ENCODE peak calls at places on chromosomes 12 and 14, in six cellular contexts. One of them, this sample, is unnamed.

GRCh38 chr12:65923228-65923627 is 98.9 kb downstream of the HMGA2 start:
- DNase-seq in NCI-H345: no peak
- DNase-seq in stimulated activated CD4-positive, alpha-beta T cell treated with anti-CD3 and anti-CD28 coated beads, Interleukin-2, amount 100 ng/mL, for 48 hours: no peak
- DNase-seq in H7: no peak
- DNase-seq in heart right ventricle: no peak
- DNase-seq in nephron progenitor cell: no peak
- DNase-seq in this sample: no peak

GRCh38 chr12:49130151-49131050 is 794 bp downstream of the TUBA1B start:
- DNase-seq in NCI-H345: peak; percentile 68
- DNase-seq in stimulated activated CD4-positive, alpha-beta T cell treated with anti-CD3 and anti-CD28 coated beads, Interleukin-2, amount 100 ng/mL, for 48 hours: peak; percentile 91
- DNase-seq in H7: peak; percentile 91
- DNase-seq in heart right ventricle: peak; percentile 95
- DNase-seq in nephron progenitor cell: peak; percentile 89
- DNase-seq in this sample: peak; percentile 97

GRCh38 chr12:63294327-63294632 is 143.3 kb upstream of the AVPR1A start:
- DNase-seq in NCI-H345: no peak
- DNase-seq in stimulated activated CD4-positive, alpha-beta T cell treated with anti-CD3 and anti-CD28 coated beads, Interleukin-2, amount 100 ng/mL, for 48 hours: no peak
- DNase-seq in H7: no peak
- DNase-seq in heart right ventricle: no peak
- DNase-seq in nephron progenitor cell: no peak
- DNase-seq in this sample: no peak

GRCh38 chr12:11731455-11731854 is 82.0 kb downstream of the ETV6 start:
- DNase-seq in NCI-H345: no peak
- DNase-seq in stimulated activated CD4-positive, alpha-beta T cell treated with anti-CD3 and anti-CD28 coated beads, Interleukin-2, amount 100 ng/mL, for 48 hours: no peak
- DNase-seq in H7: no peak
- DNase-seq in heart right ventricle: no peak
- DNase-seq in nephron progenitor cell: no peak
- DNase-seq in this sample: no peak

GRCh38 chr12:103800252-103800771 is 40.7 kb downstream of the NT5DC3 start:
- DNase-seq in NCI-H345: peak; percentile 82
- DNase-seq in stimulated activated CD4-positive, alpha-beta T cell treated with anti-CD3 and anti-CD28 coated beads, Interleukin-2, amount 100 ng/mL, for 48 hours: no peak
- DNase-seq in H7: no peak
- DNase-seq in heart right ventricle: peak; percentile 61
- DNase-seq in nephron progenitor cell: no peak
- DNase-seq in this sample: peak; percentile 83

GRCh38 chr12:114963846-114964245 is 279.9 kb upstream of the TBX3 start:
- DNase-seq in NCI-H345: no peak
- DNase-seq in stimulated activated CD4-positive, alpha-beta T cell treated with anti-CD3 and anti-CD28 coated beads, Interleukin-2, amount 100 ng/mL, for 48 hours: no peak
- DNase-seq in H7: no peak
- DNase-seq in heart right ventricle: no peak
- DNase-seq in nephron progenitor cell: no peak
- DNase-seq in this sample: no peak

GRCh38 chr14:60188696-60189095 is 23.5 kb upstream of the DHRS7 start:
- DNase-seq in NCI-H345: no peak
- DNase-seq in stimulated activated CD4-positive, alpha-beta T cell treated with anti-CD3 and anti-CD28 coated beads, Interleukin-2, amount 100 ng/mL, for 48 hours: no peak
- DNase-seq in H7: no peak
- DNase-seq in heart right ventricle: no peak
- DNase-seq in nephron progenitor cell: no peak
- DNase-seq in this sample: no peak

GRCh38 chr14:71701990-71702389 is 230.2 kb upstream of the RGS6 start:
- DNase-seq in NCI-H345: no peak
- DNase-seq in stimulated activated CD4-positive, alpha-beta T cell treated with anti-CD3 and anti-CD28 coated beads, Interleukin-2, amount 100 ng/mL, for 48 hours: no peak
- DNase-seq in H7: no peak
- DNase-seq in heart right ventricle: no peak
- DNase-seq in nephron progenitor cell: no peak
- DNase-seq in this sample: no peak

GRCh38 chr12:64990991-64991570 is 130.0 kb downstream of the WIF1 start:
- DNase-seq in NCI-H345: no peak
- DNase-seq in stimulated activated CD4-positive, alpha-beta T cell treated with anti-CD3 and anti-CD28 coated beads, Interleukin-2, amount 100 ng/mL, for 48 hours: no peak
- DNase-seq in H7: no peak
- DNase-seq in heart right ventricle: no peak
- DNase-seq in nephron progenitor cell: no peak
- DNase-seq in this sample: no peak

GRCh38 chr12:120599672-120600537 is 18.7 kb upstream of the POP5 start:
- DNase-seq in NCI-H345: no peak
- DNase-seq in stimulated activated CD4-positive, alpha-beta T cell treated with anti-CD3 and anti-CD28 coated beads, Interleukin-2, amount 100 ng/mL, for 48 hours: no peak
- DNase-seq in H7: peak; percentile 82
- DNase-seq in heart right ventricle: no peak
- DNase-seq in nephron progenitor cell: peak; percentile 36
- DNase-seq in this sample: no peak

GRCh38 chr12:3106564-3106963 is 29.4 kb downstream of the TSPAN9 start:
- DNase-seq in NCI-H345: no peak
- DNase-seq in stimulated activated CD4-positive, alpha-beta T cell treated with anti-CD3 and anti-CD28 coated beads, Interleukin-2, amount 100 ng/mL, for 48 hours: no peak
- DNase-seq in H7: no peak
- DNase-seq in heart right ventricle: no peak
- DNase-seq in nephron progenitor cell: no peak
- DNase-seq in this sample: no peak

GRCh38 chr12:77354766-77355362 is 289.5 kb upstream of the E2F7 start:
- DNase-seq in NCI-H345: no peak
- DNase-seq in stimulated activated CD4-positive, alpha-beta T cell treated with anti-CD3 and anti-CD28 coated beads, Interleukin-2, amount 100 ng/mL, for 48 hours: no peak
- DNase-seq in H7: no peak
- DNase-seq in heart right ventricle: no peak
- DNase-seq in nephron progenitor cell: no peak
- DNase-seq in this sample: no peak

GRCh38 chr14:38255408-38255672 is 553 bp downstream of the CLEC14A start:
- DNase-seq in NCI-H345: no peak
- DNase-seq in stimulated activated CD4-positive, alpha-beta T cell treated with anti-CD3 and anti-CD28 coated beads, Interleukin-2, amount 100 ng/mL, for 48 hours: no peak
- DNase-seq in H7: peak; percentile 64
- DNase-seq in heart right ventricle: no peak
- DNase-seq in nephron progenitor cell: peak; percentile 51
- DNase-seq in this sample: peak; percentile 53

GRCh38 chr12:75853621-75854020 is 178.0 kb downstream of the PHLDA1 start:
- DNase-seq in NCI-H345: peak; percentile 28
- DNase-seq in stimulated activated CD4-positive, alpha-beta T cell treated with anti-CD3 and anti-CD28 coated beads, Interleukin-2, amount 100 ng/mL, for 48 hours: no peak
- DNase-seq in H7: no peak
- DNase-seq in heart right ventricle: no peak
- DNase-seq in nephron progenitor cell: no peak
- DNase-seq in this sample: no peak

GRCh38 chr12:84814664-84815245 is 97.8 kb downstream of the SLC6A15 start:
- DNase-seq in NCI-H345: no peak
- DNase-seq in stimulated activated CD4-positive, alpha-beta T cell treated with anti-CD3 and anti-CD28 coated beads, Interleukin-2, amount 100 ng/mL, for 48 hours: no peak
- DNase-seq in H7: no peak
- DNase-seq in heart right ventricle: no peak
- DNase-seq in nephron progenitor cell: no peak
- DNase-seq in this sample: no peak

GRCh38 chr14:76810953-76811400 is 1.7 kb downstream of the ANGEL1 start:
- DNase-seq in NCI-H345: no peak
- DNase-seq in stimulated activated CD4-positive, alpha-beta T cell treated with anti-CD3 and anti-CD28 coated beads, Interleukin-2, amount 100 ng/mL, for 48 hours: no peak
- DNase-seq in H7: peak; percentile 50
- DNase-seq in heart right ventricle: no peak
- DNase-seq in nephron progenitor cell: no peak
- DNase-seq in this sample: no peak

GRCh38 chr12:113149361-113150150 is at the start of gene CFAP73:
- DNase-seq in NCI-H345: peak; percentile 59
- DNase-seq in stimulated activated CD4-positive, alpha-beta T cell treated with anti-CD3 and anti-CD28 coated beads, Interleukin-2, amount 100 ng/mL, for 48 hours: no peak
- DNase-seq in H7: peak; percentile 95
- DNase-seq in heart right ventricle: peak; percentile 63
- DNase-seq in nephron progenitor cell: peak; percentile 89
- DNase-seq in this sample: peak; percentile 82

GRCh38 chr12:123474493-123475255 is 16.7 kb downstream of the SNRNP35 start:
- DNase-seq in NCI-H345: no peak
- DNase-seq in stimulated activated CD4-positive, alpha-beta T cell treated with anti-CD3 and anti-CD28 coated beads, Interleukin-2, amount 100 ng/mL, for 48 hours: no peak
- DNase-seq in H7: no peak
- DNase-seq in heart right ventricle: no peak
- DNase-seq in nephron progenitor cell: no peak
- DNase-seq in this sample: peak; percentile 61

GRCh38 chr12:5586201-5586600 is 154.3 kb downstream of the NTF3 start:
- DNase-seq in NCI-H345: no peak
- DNase-seq in stimulated activated CD4-positive, alpha-beta T cell treated with anti-CD3 and anti-CD28 coated beads, Interleukin-2, amount 100 ng/mL, for 48 hours: no peak
- DNase-seq in H7: no peak
- DNase-seq in heart right ventricle: no peak
- DNase-seq in nephron progenitor cell: no peak
- DNase-seq in this sample: no peak

GRCh38 chr12:59088673-59089072 is 168.4 kb upstream of the LRIG3 start:
- DNase-seq in NCI-H345: no peak
- DNase-seq in stimulated activated CD4-positive, alpha-beta T cell treated with anti-CD3 and anti-CD28 coated beads, Interleukin-2, amount 100 ng/mL, for 48 hours: no peak
- DNase-seq in H7: peak; percentile 13
- DNase-seq in heart right ventricle: no peak
- DNase-seq in nephron progenitor cell: no peak
- DNase-seq in this sample: no peak

GRCh38 chr12:125720961-125721360 is 655.7 kb downstream of the AACS start:
- DNase-seq in NCI-H345: no peak
- DNase-seq in stimulated activated CD4-positive, alpha-beta T cell treated with anti-CD3 and anti-CD28 coated beads, Interleukin-2, amount 100 ng/mL, for 48 hours: no peak
- DNase-seq in H7: no peak
- DNase-seq in heart right ventricle: no peak
- DNase-seq in nephron progenitor cell: no peak
- DNase-seq in this sample: no peak

GRCh38 chr12:93616584-93617101 is 44.2 kb downstream of the SOCS2 start:
- DNase-seq in NCI-H345: no peak
- DNase-seq in stimulated activated CD4-positive, alpha-beta T cell treated with anti-CD3 and anti-CD28 coated beads, Interleukin-2, amount 100 ng/mL, for 48 hours: no peak
- DNase-seq in H7: peak; percentile 33
- DNase-seq in heart right ventricle: no peak
- DNase-seq in nephron progenitor cell: no peak
- DNase-seq in this sample: no peak

GRCh38 chr12:125128806-125129571 is 63.8 kb downstream of the AACS start:
- DNase-seq in NCI-H345: no peak
- DNase-seq in stimulated activated CD4-positive, alpha-beta T cell treated with anti-CD3 and anti-CD28 coated beads, Interleukin-2, amount 100 ng/mL, for 48 hours: no peak
- DNase-seq in H7: no peak
- DNase-seq in heart right ventricle: no peak
- DNase-seq in nephron progenitor cell: no peak
- DNase-seq in this sample: no peak

GRCh38 chr12:81800298-81801148 is 41.4 kb upstream of the PPFIA2 start:
- DNase-seq in NCI-H345: no peak
- DNase-seq in stimulated activated CD4-positive, alpha-beta T cell treated with anti-CD3 and anti-CD28 coated beads, Interleukin-2, amount 100 ng/mL, for 48 hours: no peak
- DNase-seq in H7: no peak
- DNase-seq in heart right ventricle: no peak
- DNase-seq in nephron progenitor cell: no peak
- DNase-seq in this sample: no peak

GRCh38 chr12:92695056-92695455 is 7.7 kb upstream of the PLEKHG7 start:
- DNase-seq in NCI-H345: no peak
- DNase-seq in stimulated activated CD4-positive, alpha-beta T cell treated with anti-CD3 and anti-CD28 coated beads, Interleukin-2, amount 100 ng/mL, for 48 hours: no peak
- DNase-seq in H7: no peak
- DNase-seq in heart right ventricle: no peak
- DNase-seq in nephron progenitor cell: no peak
- DNase-seq in this sample: no peak

GRCh38 chr12:132275110-132275531 is 54.3 kb downstream of the GALNT9 start:
- DNase-seq in NCI-H345: no peak
- DNase-seq in stimulated activated CD4-positive, alpha-beta T cell treated with anti-CD3 and anti-CD28 coated beads, Interleukin-2, amount 100 ng/mL, for 48 hours: no peak
- DNase-seq in H7: peak; percentile 98
- DNase-seq in heart right ventricle: peak; percentile 4
- DNase-seq in nephron progenitor cell: peak; percentile 56
- DNase-seq in this sample: peak; percentile 50

GRCh38 chr14:101196051-101196450 is 292.5 kb upstream of the RTL1 start:
- DNase-seq in NCI-H345: no peak
- DNase-seq in stimulated activated CD4-positive, alpha-beta T cell treated with anti-CD3 and anti-CD28 coated beads, Interleukin-2, amount 100 ng/mL, for 48 hours: no peak
- DNase-seq in H7: peak; percentile 33
- DNase-seq in heart right ventricle: no peak
- DNase-seq in nephron progenitor cell: no peak
- DNase-seq in this sample: no peak

GRCh38 chr12:1810201-1810930 is 10.0 kb upstream of the LRTM2 start:
- DNase-seq in NCI-H345: no peak
- DNase-seq in stimulated activated CD4-positive, alpha-beta T cell treated with anti-CD3 and anti-CD28 coated beads, Interleukin-2, amount 100 ng/mL, for 48 hours: no peak
- DNase-seq in H7: no peak
- DNase-seq in heart right ventricle: no peak
- DNase-seq in nephron progenitor cell: no peak
- DNase-seq in this sample: peak; percentile 30

GRCh38 chr12:29516431-29516875 is 19.0 kb upstream of the OVCH1 start:
- DNase-seq in NCI-H345: no peak
- DNase-seq in stimulated activated CD4-positive, alpha-beta T cell treated with anti-CD3 and anti-CD28 coated beads, Interleukin-2, amount 100 ng/mL, for 48 hours: no peak
- DNase-seq in H7: no peak
- DNase-seq in heart right ventricle: no peak
- DNase-seq in nephron progenitor cell: no peak
- DNase-seq in this sample: no peak